ENCODE peak calls at places on chromosomes 7 and 10, in six cellular contexts. B, H, Q, O, V and W are unnamed samples.

GRCh38 chr10:132163278-132163765 is 23.4 kb upstream of the DPYSL4 start:
- DNase-seq in B (peak; percentile 48), H (no peak), Q (no peak), O (no peak), V (peak; percentile 43), W (no peak)

GRCh38 chr10:79505771-79506351 is 6.5 kb upstream of the EIF5AL1 start:
- DNase-seq in B (no peak), H (no peak), Q (no peak), O (no peak), V (no peak), W (no peak)

GRCh38 chr7:116393654-116394053 is 105.9 kb upstream of the CAV2 start:
- DNase-seq in B (peak; percentile 49), H (no peak), Q (peak; percentile 71), O (no peak), V (peak; percentile 74), W (no peak)

GRCh38 chr7:124566576-124566975 is 199.0 kb downstream of the GPR37 start:
- DNase-seq in B (no peak), H (no peak), Q (peak; percentile 75), O (no peak), V (peak; percentile 98), W (no peak)

GRCh38 chr10:4692206-4692605 is 133.8 kb upstream of the AKR1E2 start:
- DNase-seq in B (no peak), H (no peak), Q (no peak), O (no peak), V (no peak), W (no peak)

GRCh38 chr10:100718197-100718742 is 27.1 kb upstream of the PAX2 start:
- DNase-seq in B (no peak), H (no peak), Q (no peak), O (no peak), V (no peak), W (no peak)

GRCh38 chr10:21169271-21169670 is 272.2 kb upstream of the NEBL start:
- DNase-seq in B (no peak), H (no peak), Q (no peak), O (no peak), V (no peak), W (no peak)

GRCh38 chr7:95434501-95435421 is at the start of gene PON2:
- DNase-seq in B (peak; percentile 92), H (peak; percentile 3), Q (peak; percentile 84), O (peak; percentile 12), V (peak; percentile 94), W (peak; percentile 13)

GRCh38 chr7:90458104-90458503 is 11.3 kb upstream of the PTTG1IP2 start:
- DNase-seq in B (no peak), H (no peak), Q (no peak), O (no peak), V (no peak), W (no peak)

GRCh38 chr7:24059775-24060174 is 224.2 kb upstream of the NPY start:
- DNase-seq in B (no peak), H (no peak), Q (no peak), O (no peak), V (no peak), W (no peak)

GRCh38 chr7:151247611-151248176 is 800 bp downstream of the SMARCD3 start:
- DNase-seq in B (no peak), H (no peak), Q (no peak), O (no peak), V (no peak), W (no peak)

GRCh38 chr7:36299882-36300341 is 89.8 kb upstream of the ANLN start:
- DNase-seq in B (no peak), H (no peak), Q (no peak), O (no peak), V (no peak), W (no peak)

GRCh38 chr7:94223375-94224084 is 171.2 kb upstream of the COL1A2 start:
- DNase-seq in B (no peak), H (no peak), Q (peak; percentile 67), O (no peak), V (peak; percentile 27), W (no peak)

GRCh38 chr10:103799341-103799740 is 56.0 kb downstream of the SH3PXD2A start:
- DNase-seq in B (no peak), H (no peak), Q (peak; percentile 35), O (no peak), V (no peak), W (no peak)

GRCh38 chr10:117537436-117537903 is 5.1 kb upstream of the EMX2 start:
- DNase-seq in B (no peak), H (no peak), Q (no peak), O (no peak), V (no peak), W (no peak)

GRCh38 chr7:25659841-25660240 is 431.6 kb upstream of the NPVF start:
- DNase-seq in B (no peak), H (no peak), Q (no peak), O (no peak), V (no peak), W (no peak)

GRCh38 chr7:155182406-155182970 is 112.4 kb downstream of the HTR5A start:
- DNase-seq in B (no peak), H (no peak), Q (no peak), O (no peak), V (no peak), W (no peak)

GRCh38 chr10:75379234-75379724 is 22.3 kb downstream of the ZNF503 start:
- DNase-seq in B (no peak), H (no peak), Q (no peak), O (no peak), V (no peak), W (no peak)

GRCh38 chr7:6375346-6376101 is 72.2 kb downstream of the DAGLB start:
- DNase-seq in B (no peak), H (no peak), Q (peak; percentile 41), O (no peak), V (peak; percentile 40), W (peak; percentile 22)

GRCh38 chr7:24948739-24949138 is 31.2 kb downstream of the OSBPL3 start:
- DNase-seq in B (no peak), H (no peak), Q (no peak), O (no peak), V (peak; percentile 43), W (no peak)

GRCh38 chr10:22823109-22823508 is 104.7 kb upstream of the ARMC3 start:
- DNase-seq in B (no peak), H (no peak), Q (peak; percentile 91), O (no peak), V (peak; percentile 70), W (no peak)

GRCh38 chr7:151157645-151158329 is 9.7 kb downstream of the GBX1 start:
- DNase-seq in B (no peak), H (no peak), Q (no peak), O (no peak), V (peak; percentile 28), W (no peak)

GRCh38 chr7:122300607-122301079 is 3.9 kb downstream of the FEZF1 start:
- DNase-seq in B (no peak), H (no peak), Q (no peak), O (no peak), V (no peak), W (no peak)

GRCh38 chr7:28410628-28411578 is 1.4 kb upstream of the CREB5 start:
- DNase-seq in B (peak; percentile 47), H (no peak), Q (peak; percentile 33), O (no peak), V (peak; percentile 31), W (peak; percentile 17)

GRCh38 chr7:22402250-22402649 is 45.3 kb upstream of the RAPGEF5 start:
- DNase-seq in B (no peak), H (no peak), Q (no peak), O (no peak), V (no peak), W (no peak)

GRCh38 chr7:130371059-130371458 is 9.2 kb upstream of the CPA1 start:
- DNase-seq in B (peak; percentile 69), H (no peak), Q (peak; percentile 46), O (no peak), V (peak; percentile 96), W (no peak)

GRCh38 chr7:115825736-115826135 is 204.8 kb downstream of the TFEC start:
- DNase-seq in B (no peak), H (no peak), Q (no peak), O (no peak), V (no peak), W (no peak)

GRCh38 chr7:139840776-139841175 is 11.7 kb downstream of the TBXAS1 start:
- DNase-seq in B (no peak), H (no peak), Q (no peak), O (no peak), V (no peak), W (no peak)